ENCODE peak calls at places on chromosomes 6 and 20, in eight cellular contexts. I, F, R, V, E, K, U and S are unnamed samples.

GRCh38 chr6:64727075-64727474 is 980.0 kb downstream of the EYS start:
- DNase-seq in I (no peak), F (no peak), R (no peak), V (no peak), E (no peak), K (no peak), U (no peak), S (no peak)

GRCh38 chr20:49029203-49029602 is 16.9 kb upstream of the CSE1L start:
- DNase-seq in I (no peak), F (no peak), R (no peak), V (no peak), E (no peak), K (no peak), U (peak; percentile 72), S (no peak)

GRCh38 chr20:57671662-57672061 is 38.2 kb downstream of the PMEPA1 start:
- DNase-seq in I (no peak), F (no peak), R (no peak), V (no peak), E (no peak), K (no peak), U (peak; percentile 36), S (no peak)

GRCh38 chr6:136067731-136068341 is 182.3 kb downstream of the MTFR2 start:
- DNase-seq in I (no peak), F (peak; percentile 41), R (no peak), V (no peak), E (no peak), K (no peak), U (peak; percentile 24), S (peak; percentile 79)

GRCh38 chr6:18022398-18023231 is 35.2 kb upstream of the KIF13A start:
- DNase-seq in I (no peak), F (peak; percentile 95), R (peak; percentile 58), V (no peak), E (no peak), K (no peak), U (peak; percentile 75), S (peak; percentile 88)

GRCh38 chr6:167079853-167080297 is 43.0 kb upstream of the CCR6 start:
- DNase-seq in I (no peak), F (no peak), R (no peak), V (no peak), E (peak; percentile 76), K (no peak), U (no peak), S (no peak)

GRCh38 chr20:2244993-2245392 is 50.8 kb upstream of the TGM3 start:
- DNase-seq in I (no peak), F (peak; percentile 41), R (no peak), V (no peak), E (no peak), K (no peak), U (no peak), S (peak; percentile 46)

GRCh38 chr20:39312107-39312506 is 350.0 kb downstream of the DHX35 start:
- DNase-seq in I (no peak), F (no peak), R (no peak), V (no peak), E (no peak), K (no peak), U (no peak), S (no peak)

GRCh38 chr6:7053125-7053784 is 54.5 kb upstream of the RREB1 start:
- DNase-seq in I (no peak), F (peak; percentile 15), R (no peak), V (no peak), E (no peak), K (no peak), U (peak; percentile 2), S (peak; percentile 68)

GRCh38 chr6:84492246-84493135 is 265.0 kb upstream of the CEP162 start:
- DNase-seq in I (no peak), F (no peak), R (peak; percentile 25), V (no peak), E (no peak), K (no peak), U (no peak), S (no peak)

GRCh38 chr6:134410531-134410930 is 92.6 kb upstream of the SGK1 start:
- DNase-seq in I (no peak), F (no peak), R (no peak), V (no peak), E (no peak), K (no peak), U (no peak), S (no peak)

GRCh38 chr6:195861-196360 is 96.4 kb upstream of the DUSP22 start:
- DNase-seq in I (no peak), F (no peak), R (no peak), V (no peak), E (no peak), K (no peak), U (peak; percentile 28), S (no peak)

GRCh38 chr6:144033816-144034540 is 25.9 kb upstream of the PLAGL1 start:
- DNase-seq in I (no peak), F (peak; percentile 8), R (peak; percentile 11), V (no peak), E (no peak), K (no peak), U (peak; percentile 94), S (no peak)

GRCh38 chr20:50678213-50678898 is 13.0 kb downstream of the RIPOR3 start:
- DNase-seq in I (peak; percentile 35), F (no peak), R (no peak), V (peak; percentile 93), E (no peak), K (no peak), U (no peak), S (no peak)

GRCh38 chr6:56491606-56492328 is 150.9 kb downstream of the DST start:
- DNase-seq in I (no peak), F (no peak), R (peak; percentile 54), V (no peak), E (no peak), K (no peak), U (peak; percentile 53), S (no peak)

GRCh38 chr6:107128175-107128574 is 12.9 kb upstream of the BEND3 start:
- DNase-seq in I (no peak), F (no peak), R (peak; percentile 27), V (no peak), E (no peak), K (no peak), U (peak; percentile 26), S (no peak)

GRCh38 chr20:57835462-57836455 is 125.9 kb upstream of the PMEPA1 start:
- DNase-seq in I (no peak), F (peak; percentile 42), R (no peak), V (no peak), E (no peak), K (no peak), U (no peak), S (no peak)

GRCh38 chr6:135870722-135871121 is 19.2 kb downstream of the PDE7B start:
- DNase-seq in I (no peak), F (no peak), R (peak; percentile 84), V (no peak), E (no peak), K (no peak), U (peak; percentile 77), S (no peak)

GRCh38 chr6:154510144-154510905 is at the start of gene CNKSR3:
- DNase-seq in I (peak; percentile 89), F (peak; percentile 100), R (peak; percentile 91), V (peak; percentile 93), E (peak; percentile 29), K (peak; percentile 94), U (peak; percentile 90), S (peak; percentile 98)

GRCh38 chr6:44511126-44511525 is 123.6 kb downstream of the CDC5L start:
- DNase-seq in I (no peak), F (no peak), R (no peak), V (no peak), E (no peak), K (no peak), U (no peak), S (no peak)

DNA sequence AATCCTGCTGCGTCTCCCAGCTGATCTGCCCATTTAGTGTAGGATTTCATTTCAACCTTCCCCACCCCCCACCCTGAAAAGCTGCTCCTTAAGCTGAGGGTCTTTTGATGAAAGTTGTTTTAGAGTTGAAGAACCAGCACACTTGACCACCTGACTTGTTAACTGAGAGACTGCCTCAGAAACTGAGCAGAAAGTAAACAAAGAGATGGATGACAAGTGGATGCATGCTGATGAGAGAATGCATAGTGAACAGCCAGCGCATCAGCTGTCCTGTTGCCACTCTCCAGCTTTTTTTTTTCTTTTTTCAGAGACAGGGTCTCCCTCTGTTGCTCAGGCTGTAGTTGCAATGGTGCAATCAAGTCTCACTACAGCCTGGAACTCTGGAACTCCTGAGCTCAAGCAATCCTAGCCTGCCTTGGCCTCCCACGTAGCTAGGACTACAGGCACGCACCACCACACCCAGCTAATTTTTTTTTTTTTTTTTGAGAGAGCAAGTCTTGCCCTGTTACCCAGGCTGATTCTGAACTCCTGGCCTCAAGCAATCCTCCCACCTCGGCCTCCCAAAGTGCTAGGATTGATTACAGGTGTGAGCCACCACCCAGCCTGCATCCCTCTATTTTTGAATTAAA is 9.5 kb downstream of the RPL10A start:
- DNase-seq in I (no peak), F (no peak), R (no peak), V (no peak), E (no peak), K (no peak), U (no peak), S (no peak)
- H3K36me3 ChIP-seq in I (peaks cover 78% of the 10 kb centered on the region), F (no peaks in the 10 kb centered on the region), R (peaks cover 39% of the 10 kb centered on the region), V (peaks cover 27% of the 10 kb centered on the region), E (peaks cover 6% of the 10 kb centered on the region), K (peaks cover 14% of the 10 kb centered on the region), U (peaks cover under 1% of the 10 kb centered on the region), S (peaks cover 18% of the 10 kb centered on the region)

GRCh38 chr6:42761287-42762067 is 15.6 kb upstream of the TBCC start:
- DNase-seq in I (no peak), F (no peak), R (no peak), V (no peak), E (no peak), K (no peak), U (no peak), S (no peak)
- H3K36me3 ChIP-seq in I (peaks cover 26% of the 10 kb centered on the region), F (no peaks in the 10 kb centered on the region), R (no peaks in the 10 kb centered on the region), V (no peaks in the 10 kb centered on the region), E (no peaks in the 10 kb centered on the region), K (peaks cover 2% of the 10 kb centered on the region), U (no peaks in the 10 kb centered on the region), S (peaks cover 5% of the 10 kb centered on the region)

GRCh38 chr20:47674145-47674544 is 111.1 kb downstream of the SULF2 start:
- DNase-seq in I (no peak), F (no peak), R (no peak), V (no peak), E (no peak), K (no peak), U (no peak), S (no peak)

GRCh38 chr20:47674686-47675085 is 110.6 kb downstream of the SULF2 start:
- DNase-seq in I (no peak), F (no peak), R (no peak), V (no peak), E (no peak), K (no peak), U (no peak), S (no peak)

GRCh38 chr20:47672166-47672565 is 113.1 kb downstream of the SULF2 start:
- DNase-seq in I (no peak), F (no peak), R (no peak), V (no peak), E (no peak), K (no peak), U (no peak), S (no peak)

GRCh38 chr20:47673671-47673955 is 111.7 kb downstream of the SULF2 start:
- DNase-seq in I (no peak), F (no peak), R (no peak), V (no peak), E (no peak), K (no peak), U (no peak), S (no peak)

GRCh38 chr20:47672886-47673670 is 112.2 kb downstream of the SULF2 start:
- DNase-seq in I (no peak), F (no peak), R (no peak), V (no peak), E (no peak), K (no peak), U (no peak), S (no peak)
- H3K36me3 ChIP-seq in I (peaks cover 33% of the 10 kb centered on the region), F (no peaks in the 10 kb centered on the region), R (no peaks in the 10 kb centered on the region), V (no peaks in the 10 kb centered on the region), E (no peaks in the 10 kb centered on the region), K (no peaks in the 10 kb centered on the region), U (no peaks in the 10 kb centered on the region), S (peaks cover 73% of the 10 kb centered on the region)

GRCh38 chr6:96542702-96543101 is 20.2 kb upstream of the FHL5 start:
- DNase-seq in I (no peak), F (peak; percentile 33), R (no peak), V (no peak), E (no peak), K (no peak), U (peak; percentile 49), S (no peak)
- H3K36me3 ChIP-seq in I (peaks cover 99% of the 10 kb centered on the region), F (peaks cover 20% of the 10 kb centered on the region), R (peaks cover 26% of the 10 kb centered on the region), V (peaks cover 16% of the 10 kb centered on the region), E (peaks cover 3% of the 10 kb centered on the region), K (peaks cover 2% of the 10 kb centered on the region), U (peaks cover 73% of the 10 kb centered on the region), S (peaks cover 65% of the 10 kb centered on the region)